ENCODE peak calls at places on chromosomes 3 and 15, in seven cellular contexts. G is LoVo; Z is T-helper 9 cell; S is NCI-H2227 treated with DMSO at 0.1 percent for 48 hours; F is AG08395; T is stimulated activated CD8-positive, alpha-beta memory T cell treated with anti-CD3 and anti-CD28 coated beads, Interleukin-2, amount 100 ng/mL, for 1 hour; E is activated CD4-positive, alpha-beta memory T cell treated with anti-CD3 and anti-CD28 coated beads for 36 hours. V is an unnamed sample.

GRCh38 chr3:25895443-25895842 is 105.6 kb downstream of the OXSM start:
- DNase-seq in G (no peak), Z (no peak), S (no peak), F (no peak), T (no peak), E (no peak), V (no peak)

GRCh38 chr3:126287536-126288181 is 69.5 kb downstream of the KLF15 start:
- DNase-seq in G (peak), Z (no peak), S (peak), F (peak), T (no peak), E (no peak), V (peak)

GRCh38 chr15:87711011-87711410 is 545.5 kb downstream of the NTRK3 start:
- DNase-seq in G (no peak), Z (no peak), S (no peak), F (no peak), T (no peak), E (no peak), V (no peak)

GRCh38 chr15:78811825-78812183 is 540 bp upstream of the ADAMTS7 start:
- DNase-seq in G (no peak), Z (no peak), S (no peak), F (no peak), T (no peak), E (no peak), V (no peak)

GRCh38 chr15:67043939-67044771 is 21.2 kb upstream of the SMAD3 start:
- DNase-seq in G (no peak), Z (no peak), S (no peak), F (peak), T (no peak), E (no peak), V (no peak)

GRCh38 chr3:69392415-69392814 is 6.5 kb upstream of the FRMD4B start:
- DNase-seq in G (no peak), Z (no peak), S (no peak), F (no peak), T (no peak), E (no peak), V (no peak)

GRCh38 chr3:114409291-114409690 is 115.5 kb downstream of the TIGIT start:
- DNase-seq in G (no peak), Z (no peak), S (no peak), F (no peak), T (no peak), E (no peak), V (no peak)

GRCh38 chr3:20043398-20043797 is 3.2 kb downstream of the KAT2B start:
- DNase-seq in G (peak), Z (peak), S (no peak), F (peak), T (peak), E (peak), V (peak)

GRCh38 chr3:110518031-110518430 is 553.6 kb upstream of the NECTIN3 start:
- DNase-seq in G (no peak), Z (no peak), S (no peak), F (no peak), T (no peak), E (no peak), V (no peak)